ENCODE peak calls at places on chromosomes 11 and 22, in ten cellular contexts. D is BJ, Y is amniotic epithelial cell, Z is left kidney, I is lower lobe of right lung, P is NCI-H345, R is COR-L47, M is iris pigment epithelial cell, A is hippocampal formation, C is NB4. V is an unnamed sample.

GRCh38 chr11:126198648-126199047 is 12.8 kb downstream of the RPUSD4 start:
- DNase-seq in Z (no peak), I (no peak), M (no peak), A (no peak), R (no peak), D (no peak), Y (no peak), P (no peak), C (no peak), V (no peak)

GRCh38 chr11:7637447-7638157 is 35.7 kb downstream of the CYB5R2 start:
- DNase-seq in D (peak), Y (peak), P (no peak), Z (no peak), A (no peak), I (no peak), R (no peak), M (peak), C (no peak), V (no peak)

GRCh38 chr11:111733009-111733408 is 33.2 kb downstream of the PPP2R1B start:
- DNase-seq in C (no peak), P (no peak), D (peak), R (no peak), Y (peak), A (no peak), M (peak), Z (peak), I (no peak), V (no peak)

GRCh38 chr11:67372993-67373915 is at the start of gene CLCF1:
- DNase-seq in M (peak), D (no peak), Y (peak), R (no peak), I (peak), A (no peak), Z (peak), C (peak), P (peak), V (no peak)

GRCh38 chr11:34493468-34493867 is 20.1 kb downstream of the ELF5 start:
- DNase-seq in I (no peak), P (no peak), D (no peak), C (no peak), Z (no peak), M (no peak), Y (no peak), A (no peak), R (no peak), V (no peak)

GRCh38 chr11:48013269-48013901 is 33.0 kb downstream of the PTPRJ start:
- DNase-seq in P (no peak), D (no peak), Y (peak), R (peak), A (no peak), C (peak), I (peak), Z (no peak), M (peak), V (no peak)

GRCh38 chr11:26960265-26960664 is 33.6 kb upstream of the FIBIN start:
- DNase-seq in A (no peak), Y (peak), P (no peak), I (no peak), R (no peak), C (no peak), D (no peak), Z (no peak), M (peak), V (no peak)

GRCh38 chr11:27089746-27090145 is 49.1 kb downstream of the BBOX1 start:
- DNase-seq in A (no peak), P (no peak), C (no peak), M (no peak), I (no peak), R (peak), D (no peak), Y (no peak), Z (no peak), V (no peak)

GRCh38 chr11:69209936-69210659 is 54.4 kb downstream of the SMIM38 start:
- DNase-seq in Y (no peak), Z (no peak), D (no peak), C (peak), P (no peak), M (no peak), I (no peak), A (no peak), R (no peak), V (no peak)

GRCh38 chr22:19878461-19879247 is 24.0 kb upstream of the GNB1L start:
- DNase-seq in D (peak), P (no peak), C (no peak), I (peak), Z (no peak), A (no peak), R (no peak), Y (no peak), M (peak), V (no peak)